ENCODE peak calls at places on chromosomes 11 and 22, in ten cellular contexts. B, M, I, W, Q, S, Y, D, X and J are unnamed samples.

GRCh38 chr11:33500865-33501479 is 199.7 kb downstream of the C11orf91 start:
- DNase-seq in B (no peak), M (peak; percentile 72), I (peak; percentile 50), W (peak; percentile 62), Q (no peak), S (no peak), Y (peak; percentile 50), D (no peak), X (no peak), J (no peak)

GRCh38 chr11:68213135-68213515 is at the start of gene KMT5B:
- DNase-seq in B (peak; percentile 58), M (no peak), I (no peak), W (peak; percentile 64), Q (no peak), S (no peak), Y (no peak), D (peak; percentile 70), X (peak; percentile 68), J (no peak)

GRCh38 chr11:124757320-124757719 is 4.8 kb downstream of the ESAM start:
- DNase-seq in B (no peak), M (no peak), I (no peak), W (no peak), Q (no peak), S (no peak), Y (no peak), D (no peak), X (no peak), J (no peak)

GRCh38 chr22:41992496-41992895 is 6.1 kb upstream of the WBP2NL start:
- DNase-seq in B (no peak), M (no peak), I (no peak), W (no peak), Q (no peak), S (no peak), Y (no peak), D (no peak), X (no peak), J (no peak)

GRCh38 chr11:13114566-13115465 is 105.7 kb downstream of the RASSF10 start:
- DNase-seq in B (peak; percentile 26), M (peak; percentile 91), I (no peak), W (peak; percentile 66), Q (no peak), S (peak; percentile 90), Y (peak; percentile 8), D (no peak), X (no peak), J (no peak)

GRCh38 chr11:9906043-9906791 is 242.3 kb downstream of the SWAP70 start:
- DNase-seq in B (no peak), M (peak; percentile 3), I (peak; percentile 96), W (no peak), Q (no peak), S (peak; percentile 45), Y (no peak), D (no peak), X (no peak), J (peak; percentile 98)

GRCh38 chr11:62493801-62494200 is 52.8 kb downstream of the AHNAK start:
- DNase-seq in B (no peak), M (no peak), I (no peak), W (no peak), Q (no peak), S (no peak), Y (no peak), D (no peak), X (no peak), J (no peak)

GRCh38 chr11:65219930-65220213 is 38.1 kb downstream of the CAPN1 start:
- DNase-seq in B (no peak), M (no peak), I (peak; percentile 9), W (no peak), Q (no peak), S (no peak), Y (no peak), D (no peak), X (no peak), J (peak; percentile 42)

GRCh38 chr22:45580703-45581381 is 78.2 kb downstream of the FBLN1 start:
- DNase-seq in B (no peak), M (no peak), I (no peak), W (no peak), Q (no peak), S (no peak), Y (no peak), D (no peak), X (no peak), J (no peak)

GRCh38 chr22:32531955-32532818 is 57.6 kb downstream of the FBXO7 start:
- DNase-seq in B (peak; percentile 51), M (peak; percentile 63), I (peak; percentile 95), W (peak; percentile 18), Q (no peak), S (peak; percentile 91), Y (no peak), D (peak; percentile 92), X (peak; percentile 49), J (peak; percentile 87)

GRCh38 chr11:57639321-57640067 is 10.2 kb downstream of the YPEL4 start:
- DNase-seq in B (no peak), M (peak; percentile 98), I (peak; percentile 68), W (peak; percentile 98), Q (no peak), S (peak; percentile 100), Y (peak; percentile 98), D (no peak), X (no peak), J (no peak)

GRCh38 chr11:117887431-117888139 is 11.1 kb upstream of the FXYD6 start:
- DNase-seq in B (no peak), M (no peak), I (no peak), W (no peak), Q (no peak), S (peak; percentile 18), Y (no peak), D (no peak), X (peak; percentile 15), J (no peak)

GRCh38 chr11:133929401-133930052 is 27.2 kb downstream of the IGSF9B start:
- DNase-seq in B (no peak), M (no peak), I (peak; percentile 48), W (no peak), Q (no peak), S (no peak), Y (no peak), D (no peak), X (no peak), J (no peak)

GRCh38 chr11:130076774-130077481 is 7.2 kb downstream of the APLP2 start:
- DNase-seq in B (no peak), M (peak; percentile 24), I (no peak), W (no peak), Q (no peak), S (no peak), Y (no peak), D (no peak), X (no peak), J (no peak)

GRCh38 chr11:15258433-15259350 is 144.0 kb downstream of the INSC start:
- DNase-seq in B (no peak), M (peak; percentile 37), I (peak; percentile 42), W (no peak), Q (no peak), S (no peak), Y (no peak), D (no peak), X (no peak), J (no peak)

GRCh38 chr22:46065733-46066454 is 84.4 kb upstream of the PPARA start:
- DNase-seq in B (no peak), M (no peak), I (no peak), W (no peak), Q (no peak), S (no peak), Y (no peak), D (no peak), X (no peak), J (no peak)

GRCh38 chr22:46736705-46737104 is 1.3 kb downstream of the CERK start:
- DNase-seq in B (peak; percentile 47), M (no peak), I (no peak), W (no peak), Q (no peak), S (no peak), Y (no peak), D (no peak), X (no peak), J (no peak)

GRCh38 chr11:77175869-77176539 is 48.0 kb downstream of the MYO7A start:
- DNase-seq in B (no peak), M (peak; percentile 53), I (no peak), W (no peak), Q (no peak), S (peak; percentile 88), Y (no peak), D (peak; percentile 54), X (no peak), J (no peak)
- H3K27me3 ChIP-seq in B (no peaks in the 10 kb centered on the region), M (no peaks in the 10 kb centered on the region), I (peaks cover 3% of the 10 kb centered on the region), W (no peaks in the 10 kb centered on the region), Q (no peaks in the 10 kb centered on the region), S (peaks cover 2% of the 10 kb centered on the region), Y (no peaks in the 10 kb centered on the region), D (no peaks in the 10 kb centered on the region), X (no peaks in the 10 kb centered on the region), J (peaks cover 3% of the 10 kb centered on the region)

GRCh38 chr11:8243458-8243857 is 20.2 kb downstream of the LMO1 start:
- DNase-seq in B (no peak), M (no peak), I (no peak), W (no peak), Q (no peak), S (no peak), Y (no peak), D (no peak), X (no peak), J (no peak)

GRCh38 chr11:8242113-8242475 is 21.6 kb downstream of the LMO1 start:
- DNase-seq in B (no peak), M (no peak), I (no peak), W (no peak), Q (no peak), S (peak; percentile 56), Y (no peak), D (no peak), X (no peak), J (no peak)

GRCh38 chr11:8241373-8242112 is 22.1 kb downstream of the LMO1 start:
- DNase-seq in B (no peak), M (peak; percentile 66), I (no peak), W (peak; percentile 36), Q (no peak), S (no peak), Y (no peak), D (no peak), X (no peak), J (no peak)

GRCh38 chr11:8239536-8240228 is 24.0 kb downstream of the LMO1 start:
- DNase-seq in B (no peak), M (no peak), I (no peak), W (no peak), Q (no peak), S (no peak), Y (no peak), D (no peak), X (no peak), J (no peak)

GRCh38 chr11:8242480-8243280 is 21.0 kb downstream of the LMO1 start:
- DNase-seq in B (no peak), M (peak; percentile 51), I (no peak), W (no peak), Q (no peak), S (peak; percentile 65), Y (no peak), D (no peak), X (no peak), J (no peak)
- H3K27me3 ChIP-seq in B (no peaks in the 10 kb centered on the region), M (no peaks in the 10 kb centered on the region), I (peaks cover 5% of the 10 kb centered on the region), W (no peaks in the 10 kb centered on the region), Q (peaks cover 1% of the 10 kb centered on the region), S (no peaks in the 10 kb centered on the region), Y (peaks cover 7% of the 10 kb centered on the region), D (no peaks in the 10 kb centered on the region), X (no peaks in the 10 kb centered on the region), J (peaks cover 9% of the 10 kb centered on the region)

GRCh38 chr22:37430941-37431340 is 3.7 kb upstream of the ELFN2 start:
- DNase-seq in B (no peak), M (no peak), I (no peak), W (no peak), Q (no peak), S (no peak), Y (no peak), D (no peak), X (no peak), J (no peak)
- H3K27me3 ChIP-seq in B (peaks cover 94% of the 10 kb centered on the region), M (peaks cover 30% of the 10 kb centered on the region), I (peaks cover 26% of the 10 kb centered on the region), W (peaks cover 23% of the 10 kb centered on the region), Q (peaks cover 8% of the 10 kb centered on the region), S (peaks cover 21% of the 10 kb centered on the region), Y (peaks cover 28% of the 10 kb centered on the region), D (peaks cover 80% of the 10 kb centered on the region), X (no peaks in the 10 kb centered on the region), J (peaks cover 6% of the 10 kb centered on the region)

GRCh38 chr11:44700009-44700408 is 26.8 kb upstream of the TSPAN18 start:
- DNase-seq in B (no peak), M (no peak), I (no peak), W (no peak), Q (no peak), S (no peak), Y (no peak), D (no peak), X (no peak), J (no peak)
- H3K27me3 ChIP-seq in B (peaks cover 3% of the 10 kb centered on the region), M (no peaks in the 10 kb centered on the region), I (no peaks in the 10 kb centered on the region), W (no peaks in the 10 kb centered on the region), Q (no peaks in the 10 kb centered on the region), S (no peaks in the 10 kb centered on the region), Y (peaks cover 5% of the 10 kb centered on the region), D (no peaks in the 10 kb centered on the region), X (no peaks in the 10 kb centered on the region), J (peaks cover 4% of the 10 kb centered on the region)